ENCODE peak calls at places on chromosomes 7 and 10, in six cellular contexts. V, B, W, J, S and P are unnamed samples. For H3K36me3, the result is how much of the 10 kb centered on the place peaks cover.

GRCh38 chr7:70749831-70750230 is 382.1 kb upstream of the GALNT17 start:
- DNase-seq in W (no peak), B (no peak), V (no peak), S (no peak), J (no peak), P (no peak)

GRCh38 chr7:75994388-75995051 is at the start of gene TMEM120A:
- DNase-seq in J (peak), V (peak), W (peak), S (peak), B (peak), P (peak)

GRCh38 chr7:29342761-29343160 is 148.2 kb downstream of the CHN2 start:
- DNase-seq in B (no peak), J (no peak), W (no peak), V (no peak), S (no peak), P (no peak)

GRCh38 chr7:70325509-70326101 is 727.3 kb downstream of the AUTS2 start:
- DNase-seq in S (no peak), W (no peak), B (peak), V (no peak), J (no peak), P (no peak)

GRCh38 chr10:118669020-118669766 is 73.7 kb upstream of the PRLHR start:
- DNase-seq in B (no peak), V (no peak), J (no peak), S (no peak), W (no peak), P (no peak)

GRCh38 chr7:25407932-25408480 is 179.7 kb upstream of the NPVF start:
- DNase-seq in V (no peak), W (no peak), B (no peak), S (peak), J (no peak), P (no peak)

GRCh38 chr7:113856010-113856409 is 62.8 kb downstream of the PPP1R3A start:
- DNase-seq in S (no peak), W (no peak), V (no peak), B (no peak), J (no peak), P (no peak)

GRCh38 chr7:112420236-112420945 is 29.9 kb upstream of the IFRD1 start:
- DNase-seq in S (no peak), B (no peak), W (no peak), V (no peak), J (no peak), P (no peak)

GRCh38 chr7:88318196-88318595 is 11.5 kb upstream of the STEAP4 start:
- DNase-seq in S (no peak), W (no peak), J (no peak), B (no peak), V (no peak), P (no peak)

GRCh38 chr10:125765835-125766234 is 9.8 kb downstream of the MMP21 start:
- DNase-seq in V (no peak), B (no peak), J (no peak), S (no peak), W (no peak), P (no peak)

GRCh38 chr7:7304705-7305475 is 122.5 kb downstream of the C1GALT1 start:
- DNase-seq in S (no peak), B (no peak), V (no peak), W (no peak), J (no peak), P (no peak)

GRCh38 chr7:44110724-44111635 is 6.8 kb downstream of the AEBP1 start:
- DNase-seq in V (no peak), B (peak), S (no peak), W (no peak), J (no peak), P (no peak)

GRCh38 chr7:131525820-131526219 is 30.6 kb downstream of the PODXL start:
- DNase-seq in J (no peak), S (no peak), W (no peak), V (no peak), B (no peak), P (no peak)

GRCh38 chr7:54946764-54947163 is 72.1 kb upstream of the EGFR start:
- DNase-seq in S (no peak), J (no peak), W (no peak), V (no peak), B (no peak), P (no peak)

GRCh38 chr10:103413540-103413939 is 17.1 kb downstream of the PDCD11 start:
- DNase-seq in S (no peak), W (no peak), B (no peak), J (no peak), V (no peak), P (no peak)

GRCh38 chr10:103417601-103418000 is 21.2 kb downstream of the PDCD11 start:
- DNase-seq in S (no peak), W (no peak), V (no peak), J (no peak), B (no peak), P (no peak)

GRCh38 chr10:103416436-103417147 is 20.2 kb downstream of the PDCD11 start:
- DNase-seq in B (no peak), V (no peak), W (no peak), S (peak), J (no peak), P (peak)

GRCh38 chr10:103415581-103415980 is 19.2 kb downstream of the PDCD11 start:
- DNase-seq in B (no peak), S (no peak), J (no peak), W (no peak), V (no peak), P (no peak)
- H3K36me3 ChIP-seq in B (under half), S (under half), J (half or more), W (half or more), V (half or more), P (half or more)

GRCh38 chr10:42422911-42423310 is 215.5 kb downstream of the ZNF33B start:
- DNase-seq in B (no peak), J (no peak), V (no peak), S (no peak), W (no peak), P (no peak)

GRCh38 chr10:42431095-42431494 is 207.3 kb downstream of the ZNF33B start:
- DNase-seq in B (no peak), V (no peak), J (no peak), S (no peak), W (no peak), P (no peak)

DNA sequence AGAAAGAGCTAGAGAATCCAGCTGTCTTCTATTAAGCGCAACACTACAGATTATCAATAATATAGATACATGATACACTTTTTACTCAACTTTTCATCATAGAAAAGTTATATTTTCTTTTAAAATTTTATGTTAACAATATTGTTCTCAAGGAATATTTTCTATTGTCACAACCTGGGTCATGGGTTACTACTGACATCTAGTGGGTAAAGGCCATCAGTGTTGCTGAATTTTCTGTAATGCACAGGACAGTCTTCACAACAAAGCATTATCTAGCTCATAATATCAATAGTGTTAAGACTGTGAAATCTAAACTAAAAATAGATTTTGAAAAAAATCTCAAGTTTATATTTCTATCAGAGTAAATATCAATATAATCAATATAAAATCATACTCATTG is 209.8 kb downstream of the ZNF33B start:
- DNase-seq in W (no peak), B (no peak), S (no peak), V (no peak), J (no peak), P (no peak)
- TF ChIP-seq CTCF in W (no peak), B (peak), S (no peak), V (peak), J (peak), P (no peak)

DNA sequence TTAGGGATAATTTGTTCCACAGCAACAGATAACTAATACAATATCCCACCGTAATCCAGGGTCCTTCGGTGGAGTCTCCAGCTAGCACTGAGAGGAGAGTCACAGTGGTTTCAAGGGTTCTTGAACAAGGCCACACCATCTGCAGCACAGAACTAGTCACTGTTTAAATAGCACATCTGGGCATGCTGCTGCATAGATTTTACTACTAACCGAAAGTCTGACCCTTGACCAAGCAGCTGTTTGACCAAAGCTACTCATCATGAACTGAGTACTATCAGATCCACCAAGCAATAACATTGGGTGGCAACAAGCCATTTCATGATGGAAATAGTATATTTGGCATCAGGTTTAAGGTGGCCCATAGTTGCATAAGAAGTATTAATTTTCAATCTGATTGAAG is 53.2 kb downstream of the ANKMY2 start:
- DNase-seq in J (no peak), W (no peak), V (no peak), B (no peak), S (no peak), P (no peak)
- H3K27ac ChIP-seq in J (no peak), W (no peak), V (no peak), B (no peak), S (no peak), P (no peak)

DNA sequence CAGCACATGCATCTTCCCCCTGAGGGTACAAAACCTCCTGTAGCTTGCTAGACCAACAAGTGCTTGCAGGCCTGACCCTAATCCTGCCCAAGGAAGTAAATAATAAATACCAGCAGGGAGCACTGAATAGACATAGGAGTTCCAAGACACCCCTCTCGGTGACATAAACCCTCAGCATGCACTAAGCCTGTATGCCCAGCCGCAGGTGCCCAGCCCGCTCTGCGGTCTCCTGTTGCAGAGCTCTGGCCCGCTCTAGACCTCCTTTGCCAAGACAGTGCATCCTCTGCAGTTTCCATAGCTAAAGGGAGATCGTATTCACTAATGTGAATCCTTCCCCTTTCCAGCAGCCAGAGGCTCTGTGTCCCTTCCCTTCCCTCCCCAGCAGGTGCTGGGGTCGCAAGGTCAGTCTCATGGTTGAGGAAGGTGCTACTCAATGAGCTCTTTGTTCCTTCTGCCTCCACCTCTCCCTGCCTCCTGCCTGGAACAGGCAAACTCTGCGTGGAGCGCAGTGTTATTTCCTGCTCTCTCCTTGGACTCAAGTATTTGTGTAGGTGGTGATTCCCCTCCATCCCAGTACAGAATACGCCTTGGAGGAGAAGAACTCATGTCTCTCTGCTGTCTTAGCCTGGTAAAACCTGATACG is 36.6 kb downstream of the SBDS start:
- DNase-seq in B (no peak), S (no peak), W (no peak), V (no peak), J (peak), P (no peak)
- H3K36me3 ChIP-seq in B (under half), S (under half), W (under half), V (half or more), J (under half), P (under half)

DNA sequence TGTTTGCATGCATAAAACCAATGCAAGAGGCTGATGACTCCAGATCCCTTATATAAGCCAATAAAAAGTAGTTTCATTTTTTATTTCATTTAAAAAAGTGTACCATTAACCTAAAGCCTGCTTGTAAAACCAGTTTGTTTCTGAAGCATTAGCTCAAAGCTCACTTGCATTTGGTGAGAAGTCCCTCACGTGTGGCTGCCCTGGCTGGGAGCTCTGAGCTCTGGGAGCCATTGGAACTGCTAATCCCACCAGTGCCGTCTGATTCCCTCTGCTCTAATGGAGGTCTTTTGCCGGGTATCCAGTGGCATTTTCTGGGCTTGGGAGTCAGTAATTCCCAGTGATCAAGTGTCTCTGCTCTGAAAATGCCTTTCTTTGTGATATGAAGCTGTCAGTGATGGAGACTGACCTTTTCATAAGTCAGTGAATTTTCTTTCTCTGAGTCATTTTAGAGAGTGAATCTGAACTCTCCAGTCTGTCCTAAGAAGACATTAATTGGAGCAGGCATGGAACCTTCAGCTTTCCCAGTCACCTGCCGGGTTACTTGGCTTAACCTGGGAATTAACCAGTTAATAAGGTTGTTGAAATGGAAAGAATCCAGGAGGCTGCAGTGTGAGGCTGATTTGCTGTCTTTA is 36.9 kb upstream of the FAM20C start:
- DNase-seq in B (peak), S (no peak), V (no peak), W (no peak), J (peak), P (no peak)
- TF ChIP-seq CTCF in B (no peak), S (no peak), V (no peak), W (no peak), J (no peak), P (no peak)

GRCh38 chr7:108166687-108167086 is 36.5 kb upstream of the LAMB4 start:
- DNase-seq in B (no peak), V (no peak), W (no peak), J (no peak), S (no peak), P (no peak)
- H3K27ac ChIP-seq in B (no peak), V (no peak), W (no peak), J (no peak), S (no peak), P (no peak)

DNA sequence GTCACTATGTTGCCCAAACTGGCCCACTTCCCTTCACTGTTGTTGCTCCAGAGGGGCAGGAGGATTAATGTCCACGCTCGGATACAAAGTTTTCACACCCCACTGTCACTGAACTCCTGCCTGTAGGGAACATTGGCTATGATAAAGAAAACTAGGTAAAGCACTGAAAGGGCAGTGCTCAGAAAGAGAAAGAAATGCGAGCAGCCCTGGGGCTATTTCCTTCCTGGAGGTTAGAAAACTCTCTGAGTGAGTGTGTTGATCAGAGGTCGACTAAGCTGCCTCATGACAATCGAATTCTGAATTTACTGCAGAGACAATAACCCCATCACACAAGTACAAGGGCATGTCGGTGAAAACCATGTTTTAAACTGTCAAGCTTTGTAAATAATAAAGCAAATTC is 227.2 kb upstream of the PITRM1 start:
- DNase-seq in V (no peak), J (no peak), S (no peak), B (no peak), W (no peak), P (no peak)
- H3K36me3 ChIP-seq in V (under half), J (under half), S (under half), B (under half), W (under half), P (under half)